ENCODE peak calls at places on chromosomes 5 and 9, in four cellular contexts. O is mesendoderm, E is brain microvascular endothelial cell, C is aorta. J is an unnamed sample.

GRCh38 chr5:133109655-133110483 is 58.1 kb downstream of the HSPA4 start:
- DNase-seq in O (peak; percentile 34), E (no peak), C (no peak), J (no peak)

GRCh38 chr5:52693279-52693678 is 94.4 kb upstream of the ITGA1 start:
- DNase-seq in O (peak; percentile 58), E (no peak), C (no peak), J (peak; percentile 38)

GRCh38 chr5:103774736-103775135 is 212.1 kb upstream of the NUDT12 start:
- DNase-seq in O (no peak), E (peak; percentile 39), C (no peak), J (no peak)

GRCh38 chr9:130196643-130197042 is 24.4 kb downstream of the NCS1 start:
- DNase-seq in O (no peak), E (no peak), C (no peak), J (no peak)

GRCh38 chr9:123327697-123328100 is 28.3 kb upstream of the CRB2 start:
- DNase-seq in O (peak; percentile 51), E (no peak), C (no peak), J (no peak)

GRCh38 chr9:95839012-95839411 is 36.5 kb upstream of the ERCC6L2 start:
- DNase-seq in O (no peak), E (no peak), C (no peak), J (no peak)

GRCh38 chr5:123626051-123626450 is 114.1 kb downstream of the CSNK1G3 start:
- DNase-seq in O (no peak), E (no peak), C (no peak), J (no peak)

GRCh38 chr5:124176692-124177091 is 569.7 kb downstream of the ZNF608 start:
- DNase-seq in O (peak; percentile 31), E (no peak), C (no peak), J (no peak)

GRCh38 chr5:53397845-53398244 is 82.6 kb upstream of the FST start:
- DNase-seq in O (peak; percentile 37), E (peak; percentile 78), C (peak; percentile 82), J (no peak)

GRCh38 chr9:135240871-135241311 is 153.4 kb downstream of the OLFM1 start:
- DNase-seq in O (no peak), E (no peak), C (peak; percentile 13), J (no peak)

GRCh38 chr9:90038778-90039177 is 434.0 kb downstream of the GADD45G start:
- DNase-seq in O (no peak), E (no peak), C (no peak), J (no peak)

DNA sequence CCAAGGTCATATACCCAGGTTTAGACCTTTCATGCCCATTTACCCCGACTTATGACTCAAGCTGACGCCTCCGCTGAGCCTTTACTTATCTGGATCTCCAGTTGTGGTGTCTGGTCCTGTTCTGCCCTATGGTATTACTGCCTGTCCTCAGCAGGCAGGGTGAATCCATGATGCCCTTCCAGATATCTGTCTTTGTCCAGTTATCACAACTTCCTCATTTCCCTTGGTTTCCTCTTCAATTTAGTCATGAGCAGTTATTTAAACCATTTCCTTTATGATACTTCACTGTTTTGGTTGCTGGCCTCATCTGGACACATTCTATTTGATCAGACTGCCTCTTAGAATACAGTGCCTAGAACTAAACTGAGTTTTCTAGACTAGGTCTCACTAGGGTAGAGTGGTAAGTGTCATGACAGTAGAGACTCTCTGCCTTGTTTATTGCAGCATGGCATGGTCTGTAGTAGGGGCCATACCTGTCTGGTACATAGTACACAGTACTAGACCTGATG is 93.3 kb downstream of the MELK start:
- DNase-seq in O (no peak), E (peak; percentile 61), C (no peak), J (no peak)
- H3K36me3 ChIP-seq in O (peaks cover 5% of the 10 kb centered on the region), E (peaks cover 3% of the 10 kb centered on the region), C (no peaks in the 10 kb centered on the region), J (peaks cover 80% of the 10 kb centered on the region)

GRCh38 chr9:132350861-132351315 is 3.9 kb downstream of the SETX start:
- DNase-seq in O (no peak), E (no peak), C (no peak), J (peak; percentile 43)
- H3K36me3 ChIP-seq in O (peaks cover 13% of the 10 kb centered on the region), E (peaks cover 47% of the 10 kb centered on the region), C (no peaks in the 10 kb centered on the region), J (peaks cover 58% of the 10 kb centered on the region)

DNA sequence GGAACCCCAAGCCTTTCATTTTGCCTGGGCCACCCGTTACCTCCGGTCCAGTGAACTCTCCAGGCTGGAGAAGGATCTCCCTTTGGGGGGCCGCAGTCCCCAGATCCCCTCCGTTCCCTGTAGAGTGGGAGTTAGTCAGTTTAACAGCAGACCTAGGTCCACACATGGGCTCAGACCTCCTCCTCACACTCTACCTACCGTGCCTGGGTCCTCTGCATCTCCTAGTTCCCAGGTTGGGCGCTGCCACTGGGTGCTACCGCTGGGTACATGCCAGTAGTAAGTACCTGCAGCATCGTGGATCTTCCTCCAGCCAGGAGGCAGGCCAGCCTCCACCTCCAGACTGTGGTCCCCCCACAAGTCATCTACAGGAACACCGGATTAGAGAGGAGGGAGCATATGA is 844 bp downstream of the APBB3 start:
- DNase-seq in O (no peak), E (no peak), C (no peak), J (no peak)
- H3K36me3 ChIP-seq in O (peaks cover 3% of the 10 kb centered on the region), E (peaks cover 7% of the 10 kb centered on the region), C (no peaks in the 10 kb centered on the region), J (peaks cover 52% of the 10 kb centered on the region)

GRCh38 chr9:137578518-137579258 is at the start of gene DPH7:
- DNase-seq in O (peak; percentile 94), E (peak; percentile 84), C (peak; percentile 98), J (peak; percentile 90)
- H3K36me3 ChIP-seq in O (peaks cover 19% of the 10 kb centered on the region), E (peaks cover 39% of the 10 kb centered on the region), C (no peaks in the 10 kb centered on the region), J (peaks cover 58% of the 10 kb centered on the region)

DNA sequence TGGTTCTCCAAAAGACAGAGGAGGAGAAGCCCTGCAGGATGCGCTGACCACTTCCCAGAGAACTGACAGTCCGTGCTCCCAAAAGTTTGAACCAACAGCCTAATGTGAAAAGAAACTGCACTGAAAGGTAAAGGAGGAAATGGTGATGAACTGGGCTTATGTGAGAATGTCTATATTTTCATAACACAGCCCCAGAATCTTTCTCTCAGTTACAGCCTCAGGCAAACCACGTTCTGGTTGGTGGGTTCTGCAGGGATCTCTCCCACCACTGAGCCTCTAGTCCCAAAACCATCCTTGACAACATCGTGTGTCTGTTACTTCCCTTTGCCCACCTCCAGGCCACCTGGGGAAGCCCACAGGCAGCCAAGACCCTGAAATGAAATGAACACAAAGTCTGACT is 23.9 kb downstream of the SPARC start:
- DNase-seq in O (no peak), E (no peak), C (no peak), J (no peak)
- H3K36me3 ChIP-seq in O (peaks cover 37% of the 10 kb centered on the region), E (peaks cover 69% of the 10 kb centered on the region), C (peaks cover 8% of the 10 kb centered on the region), J (no peaks in the 10 kb centered on the region)